ENCODE peak calls at places on chromosomes 3 and 15, in four cellular contexts. N, J, E and Z are unnamed samples.

GRCh38 chr15:75718326-75718725 is 5.7 kb upstream of the CSPG4 start:
- DNase-seq in N (no peak), J (no peak), E (peak), Z (no peak)

GRCh38 chr15:79923068-79923514 is 26.3 kb upstream of the MTHFS start:
- DNase-seq in N (peak), J (peak), E (peak), Z (peak)

GRCh38 chr15:33857726-33858125 is 110.6 kb upstream of the CHRM5 start:
- DNase-seq in N (no peak), J (no peak), E (no peak), Z (no peak)

GRCh38 chr3:142888484-142889262 is at the start of gene PCOLCE2:
- DNase-seq in N (peak), J (peak), E (peak), Z (peak)

GRCh38 chr3:87792532-87793321 is 266.1 kb downstream of the CGGBP1 start:
- DNase-seq in N (no peak), J (no peak), E (no peak), Z (no peak)

GRCh38 chr15:65335278-65336055 is 31.0 kb downstream of the RNU5B-1 start:
- DNase-seq in N (no peak), J (no peak), E (no peak), Z (no peak)

GRCh38 chr15:69591905-69592508 is 139.4 kb downstream of the RPLP1 start:
- DNase-seq in N (no peak), J (no peak), E (no peak), Z (peak)

GRCh38 chr3:23748398-23749110 is 57.2 kb upstream of the UBE2E1 start:
- DNase-seq in N (no peak), J (no peak), E (peak), Z (no peak)

GRCh38 chr3:126472277-126473006 is 3.2 kb downstream of the ZXDC start:
- DNase-seq in N (no peak), J (peak), E (peak), Z (peak)

GRCh38 chr3:133504736-133505135 is 68.8 kb upstream of the CDV3 start:
- DNase-seq in N (no peak), J (no peak), E (no peak), Z (no peak)

GRCh38 chr3:40024526-40024925 is 215.1 kb downstream of the MYRIP start:
- DNase-seq in N (no peak), J (no peak), E (no peak), Z (no peak)

GRCh38 chr3:128549283-128550112 is 56.5 kb upstream of the GATA2 start:
- DNase-seq in N (no peak), J (peak), E (peak), Z (no peak)

GRCh38 chr15:58038426-58039106 is 26.9 kb downstream of the ALDH1A2 start:
- DNase-seq in N (no peak), J (no peak), E (peak), Z (peak)

GRCh38 chr15:38650936-38651327 is 86.3 kb upstream of the RASGRP1 start:
- DNase-seq in N (no peak), J (no peak), E (no peak), Z (no peak)

GRCh38 chr3:40309925-40310635 is 573 bp downstream of the EIF1B start:
- DNase-seq in N (peak), J (no peak), E (peak), Z (no peak)

GRCh38 chr3:51354172-51354571 is 30.9 kb upstream of the MANF start:
- DNase-seq in N (no peak), J (no peak), E (no peak), Z (no peak)

GRCh38 chr3:41653575-41654239 is 308.2 kb downstream of the ULK4 start:
- DNase-seq in N (no peak), J (no peak), E (peak), Z (no peak)

GRCh38 chr15:88038261-88038660 is 218.3 kb downstream of the NTRK3 start:
- DNase-seq in N (no peak), J (no peak), E (no peak), Z (no peak)

GRCh38 chr3:176663819-176664218 is 533.5 kb downstream of the TBL1XR1 start:
- DNase-seq in N (no peak), J (no peak), E (peak), Z (peak)

GRCh38 chr15:86139828-86140227 is 60.2 kb downstream of the AGBL1 start:
- DNase-seq in N (no peak), J (no peak), E (no peak), Z (no peak)

GRCh38 chr15:94478763-94479162 is 247.4 kb downstream of the MCTP2 start:
- DNase-seq in N (no peak), J (no peak), E (no peak), Z (no peak)

GRCh38 chr15:56965614-56966013 is 47.2 kb downstream of the TCF12 start:
- DNase-seq in N (no peak), J (no peak), E (no peak), Z (no peak)

GRCh38 chr3:178137206-178137605 is 399.0 kb upstream of the KCNMB2 start:
- DNase-seq in N (no peak), J (no peak), E (no peak), Z (no peak)

GRCh38 chr3:183181606-183182005 is 19.1 kb upstream of the LAMP3 start:
- DNase-seq in N (no peak), J (no peak), E (no peak), Z (no peak)

GRCh38 chr3:13015286-13016082 is 57.7 kb downstream of the IQSEC1 start:
- DNase-seq in N (peak), J (peak), E (no peak), Z (no peak)

GRCh38 chr15:34206016-34206415 is 3.9 kb downstream of the KATNBL1 start:
- DNase-seq in N (no peak), J (no peak), E (no peak), Z (no peak)

GRCh38 chr15:89860446-89860845 is 33.3 kb downstream of the AP3S2 start:
- DNase-seq in N (no peak), J (no peak), E (peak), Z (no peak)

GRCh38 chr15:90315276-90315982 is 36.7 kb upstream of the ZNF774 start:
- DNase-seq in N (no peak), J (no peak), E (peak), Z (no peak)

GRCh38 chr3:50503504-50503903 is at the start of gene CACNA2D2:
- DNase-seq in N (peak), J (peak), E (peak), Z (peak)

GRCh38 chr3:108479212-108479611 is 31.2 kb downstream of the MYH15 start:
- DNase-seq in N (no peak), J (no peak), E (no peak), Z (no peak)

GRCh38 chr3:22159004-22159695 is 408.1 kb upstream of the ZNF385D start:
- DNase-seq in N (no peak), J (no peak), E (no peak), Z (no peak)

GRCh38 chr15:92527197-92527596 is 128.4 kb downstream of the FAM174B start:
- DNase-seq in N (no peak), J (no peak), E (peak), Z (no peak)

GRCh38 chr3:136856665-136857064 is 5.3 kb upstream of the NCK1 start:
- DNase-seq in N (no peak), J (no peak), E (no peak), Z (no peak)